ENCODE peak calls at places on chromosomes 16 and 17, in five cellular contexts. E is suprapubic skin, A is IMR-90, R is adrenal gland, J is body of pancreas. B is an unnamed sample.

GRCh38 chr17:64245218-64246145 is 17.6 kb downstream of the TEX2 start:
- DNase-seq in E (no peak), A (peak; percentile 34), R (no peak), J (no peak), B (no peak)

GRCh38 chr16:7921360-7921759 is 588.7 kb downstream of the RBFOX1 start:
- DNase-seq in E (no peak), A (no peak), R (no peak), J (no peak), B (no peak)

GRCh38 chr17:21209511-21210175 is 4.3 kb downstream of the TMEM11 start:
- DNase-seq in E (no peak), A (no peak), R (no peak), J (peak; percentile 66), B (no peak)

GRCh38 chr16:73047221-73047535 is 750 bp downstream of the ZFHX3 start:
- DNase-seq in E (no peak), A (peak; percentile 57), R (no peak), J (no peak), B (no peak)

GRCh38 chr17:17108681-17109049 is 66.4 kb downstream of the MPRIP start:
- DNase-seq in E (no peak), A (no peak), R (no peak), J (peak; percentile 63), B (no peak)

GRCh38 chr17:77942111-77942988 is 16.2 kb upstream of the TNRC6C start:
- DNase-seq in E (no peak), A (no peak), R (no peak), J (peak; percentile 46), B (no peak)

GRCh38 chr16:86740817-86741799 is 162.8 kb downstream of the FOXL1 start:
- DNase-seq in E (no peak), A (peak; percentile 80), R (peak; percentile 16), J (peak; percentile 22), B (no peak)

GRCh38 chr17:50893183-50893993 is 27.2 kb upstream of the TOB1 start:
- DNase-seq in E (peak; percentile 79), A (peak; percentile 52), R (no peak), J (peak; percentile 72), B (no peak)

GRCh38 chr16:27566417-27566816 is 16.5 kb downstream of the KATNIP start:
- DNase-seq in E (no peak), A (no peak), R (no peak), J (no peak), B (no peak)

GRCh38 chr16:48029768-48030167 is 126.0 kb downstream of the ABCC12 start:
- DNase-seq in E (no peak), A (no peak), R (no peak), J (no peak), B (no peak)

GRCh38 chr17:69187294-69187693 is 41.3 kb downstream of the ABCA10 start:
- DNase-seq in E (no peak), A (no peak), R (no peak), J (no peak), B (no peak)
- TF ChIP-seq POLR2A in E (no peak), A (no peak), R (no peak), J (no peak), B (no peak)

GRCh38 chr16:4316732-4317461 is 1.0 kb downstream of the GLIS2 start:
- DNase-seq in E (no peak), A (no peak), R (peak; percentile 64), J (peak; percentile 90), B (no peak)
- H3K4me3 ChIP-seq in E (peak overlapping the region; percentile 81), A (peak overlapping the region; percentile 74), R (peak overlapping the region; percentile 95), J (peak overlapping the region; percentile 13), B (no peak overlapping the region)

DNA sequence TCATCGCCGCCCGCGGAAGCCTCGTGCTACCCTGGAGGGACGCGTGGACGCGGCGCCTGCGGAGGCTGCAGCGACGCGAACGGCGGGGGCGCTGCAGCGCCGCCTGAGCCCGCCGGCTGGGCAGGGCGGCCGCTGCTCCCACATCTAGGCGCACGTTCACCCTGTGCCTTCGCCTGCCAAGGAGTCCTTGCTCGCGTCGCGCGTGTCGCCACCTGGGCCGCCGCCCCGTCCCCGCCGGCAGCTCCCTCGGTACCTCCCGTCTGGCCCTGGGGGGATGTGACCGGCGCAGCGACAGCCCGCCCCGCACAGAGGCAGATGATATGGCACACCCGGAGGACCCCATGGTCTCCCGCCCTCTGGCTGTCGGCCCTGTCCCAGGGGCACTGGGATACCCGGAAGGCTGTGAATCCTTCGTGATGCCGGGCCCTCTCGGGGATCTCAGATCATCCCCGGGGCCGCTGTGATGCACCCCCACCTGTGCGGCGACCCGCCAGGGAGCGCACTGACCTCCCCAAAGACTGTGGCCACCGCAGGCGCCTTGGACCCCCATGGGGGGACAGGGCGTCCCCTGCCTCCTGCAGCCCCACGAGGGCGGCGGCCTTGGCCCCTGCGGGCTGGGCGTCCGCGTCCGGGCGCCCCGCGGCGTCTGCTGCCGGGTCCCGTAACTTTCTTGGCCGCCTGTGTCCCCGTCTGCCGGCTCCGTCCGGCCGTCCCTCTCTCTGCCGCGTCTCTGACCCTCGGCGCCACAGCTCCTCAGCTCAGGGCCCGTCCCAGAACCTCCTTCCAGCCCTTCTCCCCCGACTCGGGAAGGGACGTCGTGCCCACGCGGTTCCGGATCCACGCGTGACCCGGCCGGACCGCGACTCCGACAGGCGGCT is 689 bp upstream of the TBC1D24 start:
- DNase-seq in E (no peak), A (peak; percentile 27), R (peak; percentile 48), J (peak; percentile 68), B (no peak)
- TF ChIP-seq CTCF in E (no peak), A (peak; percentile 56), R (peak; percentile 43), J (peak; percentile 39), B (no peak)

DNA sequence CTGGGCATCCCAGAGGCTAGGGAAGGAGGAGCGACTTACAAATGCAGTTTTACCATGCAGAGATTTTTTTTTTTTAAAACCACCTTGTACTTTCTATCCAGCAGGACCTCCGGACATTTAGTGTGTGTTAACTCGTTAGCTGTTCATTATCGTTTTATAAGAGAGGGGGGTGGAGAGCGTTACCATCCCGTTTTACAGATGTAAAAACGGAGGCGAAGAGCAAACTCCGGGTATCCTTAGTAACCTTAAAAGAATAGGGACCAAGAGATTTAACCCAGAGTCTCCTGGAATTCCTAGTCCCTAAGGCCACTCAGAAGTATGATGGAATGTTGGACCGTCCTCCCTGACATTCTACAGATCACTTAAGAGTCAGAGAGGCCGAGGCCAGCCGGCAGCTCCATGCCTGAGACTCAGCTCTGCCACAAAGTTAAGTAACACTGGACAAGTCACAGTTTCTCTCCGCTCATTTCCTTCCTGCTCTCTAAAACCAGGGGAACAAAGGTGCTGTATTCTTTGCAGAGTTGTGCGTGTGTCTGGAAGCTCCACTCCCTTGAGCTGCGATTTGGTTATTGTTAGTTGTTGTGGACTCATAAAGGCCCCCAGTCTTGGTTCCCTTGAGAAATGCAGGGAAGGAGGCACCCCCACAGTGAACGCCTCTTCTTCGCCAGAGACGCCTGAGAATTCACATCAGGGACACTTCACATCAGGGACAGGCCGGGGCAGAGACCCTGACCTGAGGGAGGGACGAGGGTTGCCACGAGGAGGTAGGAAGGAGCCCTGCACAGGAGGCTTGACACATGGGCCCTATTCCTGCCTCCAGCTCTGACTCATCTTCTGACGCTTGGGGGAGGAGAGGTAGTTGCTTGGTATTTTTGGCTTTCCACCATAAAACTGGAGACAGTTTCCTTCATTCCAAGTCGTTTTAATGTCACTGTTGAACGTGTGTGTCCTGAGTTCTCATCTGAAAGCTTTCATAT is 1.2 kb downstream of the DUSP14 start:
- DNase-seq in E (no peak), A (peak; percentile 93), R (peak; percentile 88), J (peak; percentile 66), B (peak; percentile 58)
- TF ChIP-seq POLR2A in E (no peak), A (peak; percentile 92), R (no peak), J (no peak), B (no peak)

DNA sequence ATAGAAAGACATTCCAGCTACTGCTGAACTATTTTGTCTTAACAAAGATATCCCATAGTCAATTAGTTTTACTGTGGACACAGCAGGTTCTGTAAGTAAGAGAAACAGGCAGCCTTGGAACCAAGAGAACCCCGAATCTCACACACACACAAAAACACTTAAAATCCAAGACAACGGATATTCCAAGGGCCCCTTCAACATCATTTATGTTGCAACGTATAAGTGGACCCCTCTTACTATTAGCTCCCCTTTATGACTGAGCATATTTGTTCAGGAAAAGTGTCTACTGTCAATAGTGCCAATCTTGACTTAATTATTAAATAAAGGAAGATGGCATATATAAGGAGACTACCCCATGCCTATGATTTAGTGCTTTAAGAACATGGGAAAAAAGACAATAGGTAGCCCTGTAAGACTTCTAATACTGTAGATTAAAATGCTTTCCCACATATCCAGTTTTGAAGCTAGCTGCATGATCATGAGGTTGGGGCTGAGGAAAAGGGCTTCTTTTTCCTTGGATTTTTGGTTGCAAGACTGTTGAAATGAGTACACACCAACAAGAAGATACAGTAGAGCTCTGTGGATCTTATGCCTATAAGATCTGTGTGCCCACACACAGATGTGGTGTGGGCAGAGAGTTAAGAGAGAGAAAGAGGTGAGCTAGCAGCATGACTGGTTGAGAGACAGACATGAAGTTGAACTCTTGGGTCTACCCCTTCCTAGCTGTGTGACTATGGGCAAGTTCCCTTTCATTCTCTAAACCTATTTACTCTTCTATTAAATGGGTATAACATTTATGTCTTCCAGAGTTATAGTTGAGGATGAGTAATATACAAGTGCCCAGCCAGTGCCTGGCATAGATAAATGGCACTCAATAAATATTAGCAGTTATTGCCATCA is 3.0 kb downstream of the MMD start:
- DNase-seq in E (no peak), A (no peak), R (no peak), J (no peak), B (no peak)
- H3K4me3 ChIP-seq in E (no peak overlapping the region), A (no peak overlapping the region), R (no peak overlapping the region), J (no peak overlapping the region), B (no peak overlapping the region)

GRCh38 chr17:79023886-79024771 is at the start of gene C1QTNF1:
- DNase-seq in E (peak; percentile 86), A (peak; percentile 38), R (peak; percentile 66), J (peak; percentile 48), B (no peak)
- TF ChIP-seq CTCF in E (peak; percentile 9), A (peak; percentile 28), R (peak; percentile 56), J (peak; percentile 51), B (no peak)

DNA sequence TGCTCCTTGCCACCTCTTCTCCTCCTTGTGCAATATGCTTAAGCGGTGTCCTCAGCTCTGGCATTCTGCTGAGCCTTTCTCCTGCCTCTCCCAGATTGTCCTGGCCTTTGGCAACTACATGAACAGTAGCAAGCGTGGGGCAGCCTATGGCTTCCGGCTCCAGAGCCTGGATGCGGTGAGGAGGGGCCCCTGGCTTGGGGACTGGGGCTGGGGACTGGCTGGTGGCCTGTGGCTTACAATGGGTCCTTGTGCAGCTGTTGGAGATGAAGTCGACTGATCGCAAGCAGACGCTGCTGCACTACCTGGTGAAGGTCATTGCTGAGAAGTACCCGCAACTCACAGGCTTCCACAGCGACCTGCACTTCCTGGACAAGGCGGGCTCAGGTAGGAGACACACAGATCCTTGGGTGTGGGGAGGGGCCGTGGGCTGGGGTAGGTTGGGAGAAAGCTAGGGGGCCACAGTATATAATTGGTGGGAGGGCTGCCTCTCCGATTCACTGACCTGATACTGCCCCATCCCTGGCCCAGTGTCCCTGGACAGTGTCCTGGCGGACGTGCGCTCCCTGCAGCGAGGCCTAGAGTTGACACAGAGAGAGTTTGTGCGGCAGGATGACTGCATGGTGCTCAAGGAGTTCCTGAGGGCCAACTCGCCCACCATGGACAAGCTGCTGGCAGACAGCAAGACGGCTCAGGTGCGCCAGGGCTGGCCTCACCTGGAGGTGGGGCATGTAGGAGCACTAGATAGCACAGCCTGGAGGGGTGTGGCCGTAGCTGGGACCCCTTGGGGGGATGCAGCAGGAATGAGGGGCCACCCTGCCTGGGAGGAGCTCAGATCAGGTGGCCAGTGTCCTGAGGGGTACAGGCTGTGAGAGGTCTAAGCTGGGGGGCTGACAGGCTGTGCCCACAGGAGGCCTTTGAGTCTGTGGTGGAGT is 16.9 kb downstream of the SPATA32 start:
- DNase-seq in E (no peak), A (no peak), R (no peak), J (no peak), B (no peak)
- TF ChIP-seq POLR2A in E (no peak), A (no peak), R (no peak), J (no peak), B (no peak)